ENCODE peak calls at places on chromosomes 2 and 18, in four cellular contexts. W is breast epithelium, J is A549, P is SK-N-SH. G is an unnamed sample.

GRCh38 chr18:32439802-32440201 is 30.9 kb downstream of the GAREM1 start:
- DNase-seq in W (no peak), J (peak), P (no peak), G (peak)

GRCh38 chr2:231568785-231569435 is 23.8 kb upstream of the TEX44 start:
- DNase-seq in W (no peak), P (no peak), J (no peak), G (no peak)

GRCh38 chr18:32669549-32670165 is 103.2 kb downstream of the KLHL14 start:
- DNase-seq in P (peak), J (peak), W (no peak), G (no peak)

GRCh38 chr2:9201185-9201891 is 5.3 kb upstream of the ASAP2 start:
- DNase-seq in W (no peak), J (no peak), P (no peak), G (no peak)

GRCh38 chr2:237388036-237388435 is 25.9 kb downstream of the COL6A3 start:
- DNase-seq in W (no peak), P (no peak), J (no peak), G (no peak)

GRCh38 chr2:208319403-208319802 is 53.3 kb downstream of the PIKFYVE start:
- DNase-seq in W (no peak), P (no peak), J (no peak), G (no peak)

GRCh38 chr2:13858626-13859025 is 773.9 kb upstream of the LRATD1 start:
- DNase-seq in J (no peak), W (no peak), P (no peak), G (no peak)

GRCh38 chr2:168916329-168916672 is 15.2 kb downstream of the G6PC2 start:
- DNase-seq in P (no peak), J (no peak), W (no peak), G (no peak)

GRCh38 chr18:50579061-50579774 is 19.3 kb downstream of the MAPK4 start:
- DNase-seq in W (no peak), J (no peak), P (no peak), G (no peak)

GRCh38 chr18:50581517-50581916 is 21.6 kb downstream of the MAPK4 start:
- DNase-seq in J (no peak), P (no peak), W (no peak), G (no peak)

GRCh38 chr18:50578030-50578429 is 18.1 kb downstream of the MAPK4 start:
- DNase-seq in J (no peak), W (no peak), P (no peak), G (no peak)

GRCh38 chr18:50582500-50582899 is 22.6 kb downstream of the MAPK4 start:
- DNase-seq in P (no peak), W (no peak), J (no peak), G (no peak)

GRCh38 chr18:50578651-50579050 is 18.8 kb downstream of the MAPK4 start:
- DNase-seq in J (peak), W (no peak), P (no peak), G (no peak)
- TF ChIP-seq CTCF in J (no peak), W (no peak), P (no peak), G (no peak)

DNA sequence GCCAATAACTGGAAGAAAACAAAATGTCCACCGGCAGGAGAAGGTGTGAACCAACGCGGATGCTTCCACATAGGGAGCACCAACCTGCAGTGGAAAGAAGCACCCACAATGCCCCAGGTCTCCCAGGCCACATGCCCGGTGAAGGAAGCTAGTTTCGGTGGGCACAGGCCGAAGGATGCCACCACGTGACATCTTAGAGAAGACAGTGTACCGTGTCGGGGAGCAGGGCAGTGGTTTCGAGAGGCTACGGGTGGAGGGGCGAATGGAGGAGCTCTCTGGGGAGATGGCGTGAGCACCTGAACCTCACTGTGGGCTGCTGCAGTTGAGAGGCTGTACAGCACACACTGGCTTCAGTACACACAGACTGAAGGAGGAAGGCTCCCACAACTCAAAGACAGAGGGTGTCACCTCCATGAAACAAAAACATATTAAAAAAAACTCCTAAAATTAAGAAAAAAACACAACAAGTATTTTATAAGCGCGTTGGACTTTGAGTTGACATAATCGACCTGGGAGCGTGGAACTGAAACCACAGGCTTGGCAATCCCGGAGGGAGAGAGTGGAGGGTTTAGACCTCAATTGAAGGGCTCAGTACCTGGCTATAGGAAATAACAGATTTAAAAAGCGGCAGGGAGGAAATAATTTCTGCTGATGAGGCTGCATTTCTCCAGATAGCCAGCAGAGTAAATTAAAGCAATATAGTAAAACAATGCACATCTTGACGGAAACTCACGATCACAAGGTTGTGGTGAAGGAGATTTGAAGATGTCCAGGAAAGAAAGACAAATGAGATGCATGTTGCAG is 160.1 kb downstream of the RTP5 start:
- DNase-seq in W (no peak), P (no peak), J (no peak), G (no peak)
- TF ChIP-seq CTCF in W (no peak), P (peak), J (no peak), G (no peak)

DNA sequence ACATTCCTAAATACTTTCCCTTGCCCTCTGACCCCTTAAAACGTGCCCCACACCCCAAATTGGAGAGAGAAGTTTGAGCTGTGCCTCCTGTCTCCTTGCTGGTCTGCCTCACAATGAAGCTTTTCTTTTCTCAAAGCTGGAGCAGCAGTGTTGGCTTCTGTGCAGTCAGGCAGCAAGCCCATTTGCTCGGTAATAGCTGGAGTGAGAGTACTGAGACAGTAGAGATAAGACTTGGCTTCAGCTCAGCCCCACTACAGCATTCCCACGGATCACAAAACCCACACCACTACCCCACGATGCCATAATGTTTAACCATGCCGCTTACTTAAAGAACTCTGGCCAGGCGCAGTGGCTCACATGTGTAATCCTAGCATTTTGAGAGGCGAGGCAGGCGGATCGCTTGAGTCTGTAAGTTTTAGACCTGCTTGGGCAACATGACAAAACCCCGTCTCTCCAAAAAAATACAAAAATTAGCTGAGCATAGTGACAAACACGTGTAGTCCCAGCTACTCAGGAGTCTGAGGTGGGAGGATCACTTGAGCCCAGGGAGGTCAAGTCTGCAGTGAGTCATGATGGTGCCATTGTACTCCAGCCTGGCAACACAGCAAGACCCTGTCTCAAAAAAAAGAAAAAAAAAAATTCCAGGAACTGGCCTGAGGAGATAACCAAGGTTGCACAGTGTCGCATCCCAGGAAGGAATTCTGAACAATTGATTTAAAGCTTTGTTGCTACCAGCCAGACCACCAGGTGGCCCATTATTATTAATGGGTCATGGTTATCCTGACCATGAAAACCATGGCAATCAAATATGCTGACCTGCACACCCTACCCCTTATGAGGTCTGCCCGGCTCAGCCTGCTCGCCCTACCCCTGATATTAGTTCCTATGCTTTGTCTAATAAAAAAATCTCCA is 73.3 kb downstream of the NCAPH start:
- DNase-seq in P (no peak), W (peak), J (peak), G (no peak)
- TF ChIP-seq CTCF in P (peak), W (no peak), J (peak), G (no peak)

GRCh38 chr2:182280128-182280527 is 146.7 kb downstream of the PDE1A start:
- DNase-seq in W (no peak), P (no peak), J (no peak), G (no peak)

GRCh38 chr2:182283512-182283911 is 143.3 kb downstream of the PDE1A start:
- DNase-seq in P (no peak), W (no peak), J (no peak), G (no peak)
- TF ChIP-seq CTCF in P (no peak), W (no peak), J (no peak), G (no peak)

GRCh38 chr18:29191263-29191662 is 1014.3 kb upstream of the CDH2 start:
- DNase-seq in W (no peak), J (peak), P (no peak), G (no peak)
- TF ChIP-seq CTCF in W (no peak), J (no peak), P (peak), G (no peak)

GRCh38 chr2:172813314-172813888 is 77.8 kb downstream of the RAPGEF4 start:
- DNase-seq in J (peak), P (peak), W (no peak), G (no peak)
- TF ChIP-seq CTCF in J (peak), P (peak), W (peak), G (peak)

DNA sequence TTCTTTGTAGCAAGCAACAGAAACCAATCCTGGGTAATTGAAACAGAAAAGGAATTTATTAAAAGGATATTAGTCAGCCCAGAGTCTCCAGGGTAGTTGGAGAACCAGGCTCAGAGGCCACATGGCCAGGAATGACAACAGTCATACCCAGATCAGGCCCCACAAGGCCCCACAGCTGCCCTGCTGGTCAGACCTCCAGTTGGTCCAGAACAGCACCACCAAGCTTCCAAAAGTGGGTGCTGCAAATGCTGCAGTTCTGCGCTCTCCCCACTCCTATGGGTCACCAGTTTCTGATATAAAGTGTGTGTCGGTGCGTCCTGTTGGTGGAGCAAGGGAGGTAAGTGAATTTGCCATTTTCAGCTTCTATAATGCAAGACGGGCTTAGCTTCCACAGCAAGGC is 29.9 kb downstream of the KLHL29 start:
- DNase-seq in J (peak), W (no peak), P (peak), G (no peak)
- TF ChIP-seq CTCF in J (no peak), W (no peak), P (peak), G (no peak)

DNA sequence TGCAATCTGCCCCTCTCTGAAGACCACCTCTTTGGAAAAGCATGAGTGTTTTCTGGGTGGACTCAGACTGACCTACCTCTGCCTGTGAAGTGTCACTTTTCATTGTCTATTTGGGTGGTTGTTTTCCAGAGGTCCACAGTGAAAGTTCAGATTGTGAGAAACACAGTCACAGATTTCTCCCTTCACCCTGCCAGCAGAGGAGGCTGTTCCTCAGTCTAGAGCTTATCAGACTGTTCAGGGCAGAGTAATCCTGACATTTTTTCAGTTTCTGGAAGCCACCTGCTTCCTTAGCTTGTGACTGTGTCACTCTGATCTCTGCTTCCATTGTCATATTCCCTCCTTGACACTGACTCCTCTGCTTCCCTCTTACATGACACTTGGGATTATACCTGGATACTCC is 55.4 kb upstream of the RMP24 start:
- DNase-seq in P (no peak), W (no peak), J (no peak), G (no peak)
- TF ChIP-seq CTCF in P (no peak), W (no peak), J (no peak), G (no peak)

G was measured in endothelial cell.